ENCODE peak calls at places on chromosome 13, in eight cellular contexts. B, T, C, X, D, I, M and V are unnamed samples.

GRCh38 chr13:39123578-39123977 is 85.3 kb downstream of the NHLRC3 start:
- DNase-seq in M (no peak), C (no peak), B (no peak), X (no peak), I (no peak), D (no peak), T (no peak), V (no peak)

GRCh38 chr13:50357586-50358118 is 342.4 kb downstream of the KCNRG start:
- DNase-seq in C (no peak), T (no peak), I (peak), M (peak), B (no peak), X (peak), D (no peak), V (no peak)

GRCh38 chr13:39536906-39537305 is 66.1 kb downstream of the LHFPL6 start:
- DNase-seq in D (no peak), T (no peak), B (no peak), M (no peak), I (no peak), X (no peak), C (no peak), V (no peak)

GRCh38 chr13:72716776-72717175 is 10.7 kb downstream of the MZT1 start:
- DNase-seq in D (no peak), M (no peak), I (no peak), C (no peak), X (no peak), B (no peak), T (no peak), V (no peak)

GRCh38 chr13:98664924-98665637 is 87.4 kb downstream of the SLC15A1 start:
- DNase-seq in C (no peak), T (no peak), M (no peak), D (no peak), X (no peak), B (no peak), I (no peak), V (no peak)

GRCh38 chr13:42474954-42475353 is 99.0 kb upstream of the TNFSF11 start:
- DNase-seq in M (peak), I (peak), D (no peak), T (peak), X (peak), C (no peak), B (no peak), V (no peak)

GRCh38 chr13:42883142-42883541 is 101.8 kb downstream of the FAM216B start:
- DNase-seq in D (no peak), I (no peak), X (no peak), B (no peak), M (no peak), C (no peak), T (no peak), V (no peak)

GRCh38 chr13:79749985-79750551 is 269.1 kb downstream of the NDFIP2 start:
- DNase-seq in I (peak), M (peak), X (peak), D (peak), B (peak), T (no peak), C (no peak), V (peak)

GRCh38 chr13:47679391-47679790 is 321.7 kb downstream of the SUCLA2 start:
- DNase-seq in D (no peak), I (peak), M (peak), T (no peak), X (peak), B (no peak), C (no peak), V (no peak)

GRCh38 chr13:41426047-41426446 is 31.3 kb upstream of the RGCC start:
- DNase-seq in B (no peak), C (no peak), D (no peak), M (no peak), T (peak), X (no peak), I (no peak), V (no peak)

GRCh38 chr13:59458908-59459579 is 704.7 kb downstream of the DIAPH3 start:
- DNase-seq in X (no peak), C (no peak), T (no peak), B (no peak), M (peak), I (peak), D (peak), V (no peak)

GRCh38 chr13:113176292-113176691 is 17.8 kb downstream of the PROZ start:
- DNase-seq in C (peak), T (peak), M (no peak), B (no peak), D (no peak), X (no peak), I (no peak), V (no peak)

GRCh38 chr13:99608345-99608744 is 107.1 kb downstream of the TM9SF2 start:
- DNase-seq in C (no peak), X (no peak), T (no peak), D (no peak), I (no peak), M (no peak), B (no peak), V (no peak)

GRCh38 chr13:32323912-32324311 is 8.6 kb downstream of the BRCA2 start:
- DNase-seq in X (no peak), B (no peak), I (peak), C (no peak), T (no peak), D (no peak), M (no peak), V (no peak)

GRCh38 chr13:28817204-28817603 is 2.9 kb upstream of the MTUS2 start:
- DNase-seq in X (no peak), C (no peak), M (no peak), D (no peak), I (no peak), B (no peak), T (no peak), V (no peak)

GRCh38 chr13:58869566-58869965 is 1238.0 kb downstream of the PCDH17 start:
- DNase-seq in B (no peak), X (no peak), M (no peak), C (no peak), D (no peak), I (no peak), T (no peak), V (no peak)

GRCh38 chr13:23865898-23866297 is 23.3 kb downstream of the MIPEP start:
- DNase-seq in I (no peak), M (no peak), T (no peak), X (no peak), C (no peak), B (no peak), D (no peak), V (no peak)

GRCh38 chr13:25177012-25177411 is 4.9 kb upstream of the AMER2 start:
- DNase-seq in I (no peak), T (no peak), B (no peak), X (no peak), C (no peak), M (no peak), D (no peak), V (no peak)